ENCODE peak calls at places on chromosomes 1 and 21, in eight cellular contexts. S is activated CD8-positive, alpha-beta T cell treated with anti-CD3 and anti-CD28 coated beads for 36 hours; A is breast epithelium; N is fibroblast of the aortic adventitia; F is mesothelial cell of epicardium; Z is glutamatergic neuron; Q is GM12878; U is nephron progenitor cell. Y is an unnamed sample.

GRCh38 chr21:34892196-34892595 is 156.9 kb downstream of the RUNX1 start:
- DNase-seq in S (no peak), A (no peak), N (peak; percentile 57), F (no peak), Z (no peak), Q (no peak), U (no peak), Y (no peak)

GRCh38 chr1:225875044-225875822 is 6.9 kb downstream of the TMEM63A start:
- DNase-seq in S (no peak), A (peak; percentile 73), N (no peak), F (no peak), Z (no peak), Q (no peak), U (no peak), Y (no peak)

GRCh38 chr1:33348676-33349080 is 27.8 kb upstream of the A3GALT2 start:
- DNase-seq in S (peak; percentile 39), A (no peak), N (no peak), F (no peak), Z (no peak), Q (no peak), U (no peak), Y (no peak)

GRCh38 chr1:92108631-92109030 is 28.5 kb downstream of the BTBD8 start:
- DNase-seq in S (no peak), A (no peak), N (no peak), F (no peak), Z (no peak), Q (no peak), U (no peak), Y (no peak)

GRCh38 chr1:186739515-186739914 is 59.3 kb upstream of the PTGS2 start:
- DNase-seq in S (no peak), A (no peak), N (no peak), F (no peak), Z (no peak), Q (no peak), U (no peak), Y (no peak)

GRCh38 chr1:19563336-19564097 is 78.2 kb upstream of the CAPZB start:
- DNase-seq in S (no peak), A (no peak), N (peak; percentile 86), F (peak; percentile 47), Z (no peak), Q (no peak), U (no peak), Y (no peak)

GRCh38 chr1:67814121-67814772 is 19.0 kb downstream of the GNG12 start:
- DNase-seq in S (no peak), A (no peak), N (peak; percentile 63), F (no peak), Z (no peak), Q (no peak), U (no peak), Y (no peak)

GRCh38 chr1:182143825-182144661 is 82.5 kb upstream of the ZNF648 start:
- DNase-seq in S (no peak), A (peak; percentile 58), N (peak; percentile 78), F (peak; percentile 48), Z (peak; percentile 22), Q (no peak), U (peak; percentile 37), Y (no peak)

GRCh38 chr1:31980835-31981782 is 32.6 kb upstream of the KHDRBS1 start:
- DNase-seq in S (no peak), A (no peak), N (no peak), F (no peak), Z (no peak), Q (peak; percentile 60), U (no peak), Y (no peak)

GRCh38 chr1:67307251-67308060 is at the start of gene IL12RB2:
- DNase-seq in S (peak; percentile 77), A (no peak), N (no peak), F (peak; percentile 40), Z (peak; percentile 43), Q (no peak), U (peak; percentile 70), Y (peak; percentile 64)

GRCh38 chr1:162725301-162725834 is 65.1 kb upstream of the HSD17B7 start:
- DNase-seq in S (no peak), A (no peak), N (no peak), F (no peak), Z (no peak), Q (no peak), U (no peak), Y (no peak)

GRCh38 chr1:170494369-170494768 is 37.6 kb upstream of the GORAB start:
- DNase-seq in S (no peak), A (no peak), N (peak; percentile 86), F (no peak), Z (no peak), Q (no peak), U (no peak), Y (no peak)

GRCh38 chr1:6911974-6912373 is 126.7 kb downstream of the CAMTA1 start:
- DNase-seq in S (no peak), A (no peak), N (peak; percentile 9), F (no peak), Z (no peak), Q (no peak), U (no peak), Y (no peak)

GRCh38 chr1:94727846-94728715 is 92.1 kb upstream of the SLC44A3 start:
- DNase-seq in S (no peak), A (no peak), N (peak; percentile 90), F (no peak), Z (no peak), Q (no peak), U (no peak), Y (no peak)

GRCh38 chr1:19329188-19329587 is 17.1 kb downstream of the SLC66A1 start:
- DNase-seq in S (no peak), A (no peak), N (no peak), F (no peak), Z (no peak), Q (no peak), U (no peak), Y (no peak)

GRCh38 chr1:15336866-15337265 is 72.8 kb upstream of the EFHD2 start:
- DNase-seq in S (no peak), A (no peak), N (no peak), F (no peak), Z (no peak), Q (no peak), U (no peak), Y (no peak)

GRCh38 chr1:30763654-30764248 is 6.2 kb upstream of the LAPTM5 start:
- DNase-seq in S (no peak), A (no peak), N (no peak), F (no peak), Z (no peak), Q (no peak), U (peak; percentile 61), Y (no peak)

GRCh38 chr1:244712669-244713068 is 59.7 kb downstream of the DESI2 start:
- DNase-seq in S (peak; percentile 35), A (no peak), N (no peak), F (no peak), Z (no peak), Q (no peak), U (no peak), Y (no peak)

GRCh38 chr1:56132520-56132919 is 446.8 kb downstream of the PLPP3 start:
- DNase-seq in S (no peak), A (no peak), N (no peak), F (no peak), Z (no peak), Q (no peak), U (no peak), Y (no peak)

GRCh38 chr1:63575340-63575826 is 17.8 kb upstream of the PGM1 start:
- DNase-seq in S (no peak), A (no peak), N (peak; percentile 65), F (no peak), Z (no peak), Q (no peak), U (no peak), Y (no peak)

GRCh38 chr1:47508900-47509488 is 71.2 kb downstream of the FOXD2 start:
- DNase-seq in S (peak; percentile 3), A (no peak), N (peak; percentile 25), F (peak; percentile 58), Z (no peak), Q (no peak), U (peak; percentile 55), Y (no peak)

GRCh38 chr1:171142451-171143121 is 42.5 kb upstream of the FMO2 start:
- DNase-seq in S (no peak), A (no peak), N (peak; percentile 93), F (no peak), Z (no peak), Q (no peak), U (no peak), Y (no peak)

GRCh38 chr1:159222987-159223386 is 18.3 kb downstream of the ACKR1 start:
- DNase-seq in S (no peak), A (no peak), N (no peak), F (no peak), Z (no peak), Q (no peak), U (no peak), Y (no peak)
- TF ChIP-seq CTCF in S (no peak), A (no peak), N (no peak), F (no peak), Z (no peak), Q (no peak), U (no peak), Y (no peak)

DNA sequence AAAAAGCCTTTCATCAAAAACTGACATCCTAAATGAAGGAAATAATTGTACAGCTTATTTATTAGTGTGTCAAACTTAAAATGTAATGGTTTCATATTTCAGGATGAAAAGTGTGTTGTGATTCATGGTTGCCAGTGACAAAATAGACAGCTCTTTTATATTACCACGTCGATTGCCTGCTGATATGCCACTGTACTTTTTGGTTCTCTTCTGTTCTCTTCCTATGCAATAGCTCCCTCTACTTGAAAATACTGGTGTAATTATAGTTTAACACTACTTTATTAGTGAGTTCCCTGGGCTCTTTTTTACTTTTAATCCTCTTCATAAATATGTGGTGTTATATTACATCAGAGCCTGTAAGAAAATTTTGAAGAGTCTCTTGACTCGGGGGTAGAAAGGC is 111.3 kb downstream of the PATJ start:
- DNase-seq in S (no peak), A (no peak), N (peak; percentile 66), F (no peak), Z (no peak), Q (no peak), U (no peak), Y (no peak)
- TF ChIP-seq CTCF in S (no peak), A (no peak), N (peak; percentile 51), F (peak; percentile 36), Z (no peak), Q (no peak), U (no peak), Y (no peak)

DNA sequence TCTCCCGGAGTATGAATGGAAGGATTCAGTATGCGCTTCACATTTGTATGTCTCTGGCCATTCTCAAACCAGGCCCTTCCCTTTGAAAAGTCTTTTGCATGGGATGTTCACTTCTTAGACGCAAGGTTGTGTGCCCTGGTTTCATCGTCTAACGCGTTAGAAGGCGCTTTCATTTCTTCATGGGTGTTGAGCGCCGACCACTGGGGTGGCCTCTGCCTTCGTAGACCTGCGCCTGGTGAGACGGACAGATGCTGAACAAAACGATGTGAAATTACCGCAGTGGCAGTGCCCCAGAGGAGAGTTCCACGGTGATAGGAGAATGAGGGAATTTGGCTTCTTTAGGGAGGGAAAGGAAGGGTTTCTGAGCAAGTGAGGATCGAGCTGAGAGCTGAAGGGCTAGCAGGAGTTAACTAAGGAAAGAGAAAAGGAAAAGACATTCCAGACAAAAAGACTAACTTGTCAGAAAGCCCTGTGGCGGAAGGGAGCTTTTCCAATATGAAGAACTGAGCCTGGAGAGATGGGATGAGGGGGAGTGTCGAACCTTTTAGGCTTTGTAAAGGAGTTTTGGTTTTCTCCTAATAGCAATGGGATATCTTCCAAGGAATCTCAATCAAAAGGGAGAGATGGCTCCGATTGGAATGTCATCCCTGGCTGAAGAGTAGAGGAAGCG is 904 bp downstream of the GGPS1 start:
- DNase-seq in S (peak; percentile 72), A (no peak), N (no peak), F (peak; percentile 39), Z (peak; percentile 35), Q (peak; percentile 52), U (peak; percentile 35), Y (peak; percentile 44)
- TF ChIP-seq CTCF in S (no peak), A (peak; percentile 2), N (no peak), F (no peak), Z (no peak), Q (peak; percentile 39), U (no peak), Y (no peak)

GRCh38 chr1:222794656-222795474 is 20.0 kb upstream of the DISP1 start:
- DNase-seq in S (no peak), A (no peak), N (no peak), F (no peak), Z (no peak), Q (no peak), U (no peak), Y (no peak)
- TF ChIP-seq CTCF in S (no peak), A (no peak), N (no peak), F (no peak), Z (no peak), Q (peak; percentile 21), U (no peak), Y (no peak)

Y was measured in GM20000.